ENCODE peak calls at places on chromosomes 7 and 10, in nine cellular contexts. One of them, this sample, is unnamed.

GRCh38 chr10:48307584-48307983 is 1.1 kb downstream of the MAPK8 start:
- DNase-seq in HepG2: no peak
- DNase-seq in dorsolateral prefrontal cortex: no peak
- DNase-seq in PC-9: no peak
- DNase-seq in colonic mucosa: no peak
- DNase-seq in Peyer's patch: no peak
- DNase-seq in hepatocyte: no peak
- DNase-seq in PC-3: no peak
- DNase-seq in thoracic aorta: no peak
- DNase-seq in this sample: no peak

GRCh38 chr10:69180525-69181204 is 631 bp downstream of the SUPV3L1 start:
- DNase-seq in HepG2: no peak
- DNase-seq in dorsolateral prefrontal cortex: no peak
- DNase-seq in PC-9: no peak
- DNase-seq in colonic mucosa: peak; percentile 18
- DNase-seq in Peyer's patch: no peak
- DNase-seq in hepatocyte: peak; percentile 49
- DNase-seq in PC-3: peak; percentile 29
- DNase-seq in thoracic aorta: no peak
- DNase-seq in this sample: peak; percentile 59

GRCh38 chr10:79202188-79203013 is 133.6 kb downstream of the ZMIZ1 start:
- DNase-seq in HepG2: peak; percentile 31
- DNase-seq in dorsolateral prefrontal cortex: no peak
- DNase-seq in PC-9: no peak
- DNase-seq in colonic mucosa: no peak
- DNase-seq in Peyer's patch: no peak
- DNase-seq in hepatocyte: peak; percentile 61
- DNase-seq in PC-3: peak; percentile 89
- DNase-seq in thoracic aorta: no peak
- DNase-seq in this sample: no peak

GRCh38 chr7:106464651-106465050 is 179.9 kb upstream of the NAMPT start:
- DNase-seq in HepG2: no peak
- DNase-seq in dorsolateral prefrontal cortex: no peak
- DNase-seq in PC-9: no peak
- DNase-seq in colonic mucosa: no peak
- DNase-seq in Peyer's patch: no peak
- DNase-seq in hepatocyte: no peak
- DNase-seq in PC-3: no peak
- DNase-seq in thoracic aorta: no peak
- DNase-seq in this sample: no peak

GRCh38 chr7:49976238-49976637 is 116.8 kb downstream of the ZPBP start:
- DNase-seq in HepG2: no peak
- DNase-seq in dorsolateral prefrontal cortex: no peak
- DNase-seq in PC-9: no peak
- DNase-seq in colonic mucosa: no peak
- DNase-seq in Peyer's patch: no peak
- DNase-seq in hepatocyte: no peak
- DNase-seq in PC-3: no peak
- DNase-seq in thoracic aorta: no peak
- DNase-seq in this sample: no peak

GRCh38 chr10:123139521-123140163 is 3.9 kb downstream of the HMX3 start:
- DNase-seq in HepG2: peak; percentile 93
- DNase-seq in dorsolateral prefrontal cortex: no peak
- DNase-seq in PC-9: peak; percentile 43
- DNase-seq in colonic mucosa: peak; percentile 47
- DNase-seq in Peyer's patch: peak; percentile 53
- DNase-seq in hepatocyte: peak; percentile 74
- DNase-seq in PC-3: peak; percentile 59
- DNase-seq in thoracic aorta: no peak
- DNase-seq in this sample: peak; percentile 82

GRCh38 chr7:77788327-77788902 is 9.8 kb downstream of the TMEM60 start:
- DNase-seq in HepG2: no peak
- DNase-seq in dorsolateral prefrontal cortex: no peak
- DNase-seq in PC-9: no peak
- DNase-seq in colonic mucosa: no peak
- DNase-seq in Peyer's patch: no peak
- DNase-seq in hepatocyte: no peak
- DNase-seq in PC-3: no peak
- DNase-seq in thoracic aorta: no peak
- DNase-seq in this sample: no peak

GRCh38 chr10:132992433-132993215 is 50.3 kb upstream of the CFAP46 start:
- DNase-seq in HepG2: no peak
- DNase-seq in dorsolateral prefrontal cortex: no peak
- DNase-seq in PC-9: no peak
- DNase-seq in colonic mucosa: no peak
- DNase-seq in Peyer's patch: no peak
- DNase-seq in hepatocyte: no peak
- DNase-seq in PC-3: no peak
- DNase-seq in thoracic aorta: no peak
- DNase-seq in this sample: no peak

GRCh38 chr7:91661727-91662126 is 218.8 kb downstream of the MTERF1 start:
- DNase-seq in HepG2: no peak
- DNase-seq in dorsolateral prefrontal cortex: no peak
- DNase-seq in PC-9: no peak
- DNase-seq in colonic mucosa: no peak
- DNase-seq in Peyer's patch: no peak
- DNase-seq in hepatocyte: no peak
- DNase-seq in PC-3: no peak
- DNase-seq in thoracic aorta: no peak
- DNase-seq in this sample: no peak

GRCh38 chr10:106795619-106796018 is 368.9 kb downstream of the SORCS1 start:
- DNase-seq in HepG2: peak; percentile 1
- DNase-seq in dorsolateral prefrontal cortex: peak; percentile 52
- DNase-seq in PC-9: no peak
- DNase-seq in colonic mucosa: peak; percentile 22
- DNase-seq in Peyer's patch: no peak
- DNase-seq in hepatocyte: peak; percentile 70
- DNase-seq in PC-3: peak; percentile 37
- DNase-seq in thoracic aorta: no peak
- DNase-seq in this sample: no peak

GRCh38 chr10:48607356-48608278 is 2.7 kb upstream of the ARHGAP22 start:
- DNase-seq in HepG2: no peak
- DNase-seq in dorsolateral prefrontal cortex: no peak
- DNase-seq in PC-9: no peak
- DNase-seq in colonic mucosa: peak; percentile 16
- DNase-seq in Peyer's patch: no peak
- DNase-seq in hepatocyte: no peak
- DNase-seq in PC-3: peak; percentile 55
- DNase-seq in thoracic aorta: no peak
- DNase-seq in this sample: no peak

GRCh38 chr10:34102237-34102673 is 712.8 kb downstream of the PARD3 start:
- DNase-seq in HepG2: no peak
- DNase-seq in dorsolateral prefrontal cortex: peak; percentile 13
- DNase-seq in PC-9: no peak
- DNase-seq in colonic mucosa: peak; percentile 53
- DNase-seq in Peyer's patch: no peak
- DNase-seq in hepatocyte: peak; percentile 37
- DNase-seq in PC-3: no peak
- DNase-seq in thoracic aorta: peak; percentile 29
- DNase-seq in this sample: no peak

GRCh38 chr7:12827920-12828319 is 140.5 kb downstream of the ARL4A start:
- DNase-seq in HepG2: no peak
- DNase-seq in dorsolateral prefrontal cortex: no peak
- DNase-seq in PC-9: no peak
- DNase-seq in colonic mucosa: no peak
- DNase-seq in Peyer's patch: no peak
- DNase-seq in hepatocyte: no peak
- DNase-seq in PC-3: peak; percentile 36
- DNase-seq in thoracic aorta: no peak
- DNase-seq in this sample: no peak

GRCh38 chr10:26000971-26001370 is 66.9 kb downstream of the MYO3A start:
- DNase-seq in HepG2: no peak
- DNase-seq in dorsolateral prefrontal cortex: no peak
- DNase-seq in PC-9: no peak
- DNase-seq in colonic mucosa: no peak
- DNase-seq in Peyer's patch: no peak
- DNase-seq in hepatocyte: no peak
- DNase-seq in PC-3: no peak
- DNase-seq in thoracic aorta: no peak
- DNase-seq in this sample: no peak

DNA sequence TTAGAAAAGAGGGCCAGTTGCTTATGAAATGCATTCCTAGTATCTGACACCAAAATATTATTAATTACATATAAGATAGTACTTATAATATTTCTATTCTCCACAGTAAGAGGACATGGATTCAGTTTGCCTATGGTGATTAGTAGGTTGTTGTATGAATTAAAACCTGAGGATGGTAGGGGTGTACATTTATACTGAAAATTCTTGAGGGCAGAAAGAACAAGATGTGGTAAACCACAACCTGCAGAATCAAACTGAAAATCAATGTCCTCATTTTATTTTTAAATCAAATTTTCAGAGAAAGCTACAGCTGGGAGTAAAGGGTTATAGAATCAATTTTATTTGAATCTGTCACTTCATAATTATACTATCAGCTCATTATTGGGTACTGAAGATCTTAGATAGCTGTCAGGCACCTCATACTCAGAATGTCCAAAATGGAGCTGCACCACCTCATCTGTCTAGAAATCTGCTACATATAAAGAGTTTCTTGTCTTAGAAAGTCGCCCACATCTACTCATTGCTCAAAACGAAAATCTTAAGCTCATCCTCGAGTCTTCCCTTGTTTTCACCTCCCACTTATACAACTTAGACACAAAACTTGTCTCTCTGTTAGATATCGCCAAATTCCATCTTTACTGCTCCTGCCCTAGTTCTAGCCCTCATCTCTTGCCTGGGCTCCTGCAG is 65.4 kb downstream of the MYO3A start:
- DNase-seq in HepG2: no peak
- DNase-seq in dorsolateral prefrontal cortex: no peak
- DNase-seq in PC-9: no peak
- DNase-seq in colonic mucosa: no peak
- DNase-seq in Peyer's patch: no peak
- DNase-seq in hepatocyte: no peak
- DNase-seq in PC-3: no peak
- DNase-seq in thoracic aorta: no peak
- DNase-seq in this sample: no peak
- TF ChIP-seq CTCF in HepG2: no peak
- TF ChIP-seq CTCF in dorsolateral prefrontal cortex: no peak
- TF ChIP-seq CTCF in PC-9: no peak
- TF ChIP-seq CTCF in colonic mucosa: no peak
- TF ChIP-seq CTCF in Peyer's patch: no peak
- TF ChIP-seq CTCF in hepatocyte: no peak
- TF ChIP-seq CTCF in PC-3: no peak
- TF ChIP-seq CTCF in thoracic aorta: no peak
- TF ChIP-seq CTCF in this sample: no peak

GRCh38 chr10:81873932-81874816 is 820 bp upstream of the NRG3 start:
- DNase-seq in HepG2: no peak
- DNase-seq in dorsolateral prefrontal cortex: peak; percentile 66
- DNase-seq in PC-9: no peak
- DNase-seq in colonic mucosa: peak; percentile 20
- DNase-seq in Peyer's patch: peak; percentile 47
- DNase-seq in hepatocyte: peak; percentile 85
- DNase-seq in PC-3: no peak
- DNase-seq in thoracic aorta: no peak
- DNase-seq in this sample: no peak

GRCh38 chr10:81873231-81873931 is 1.6 kb upstream of the NRG3 start:
- DNase-seq in HepG2: no peak
- DNase-seq in dorsolateral prefrontal cortex: no peak
- DNase-seq in PC-9: no peak
- DNase-seq in colonic mucosa: no peak
- DNase-seq in Peyer's patch: no peak
- DNase-seq in hepatocyte: no peak
- DNase-seq in PC-3: no peak
- DNase-seq in thoracic aorta: no peak
- DNase-seq in this sample: no peak

GRCh38 chr10:81876253-81876731 is 1.3 kb downstream of the NRG3 start:
- DNase-seq in HepG2: no peak
- DNase-seq in dorsolateral prefrontal cortex: no peak
- DNase-seq in PC-9: no peak
- DNase-seq in colonic mucosa: no peak
- DNase-seq in Peyer's patch: no peak
- DNase-seq in hepatocyte: peak; percentile 26
- DNase-seq in PC-3: no peak
- DNase-seq in thoracic aorta: no peak
- DNase-seq in this sample: no peak

GRCh38 chr10:81874878-81875679 is at the start of gene NRG3:
- DNase-seq in HepG2: no peak
- DNase-seq in dorsolateral prefrontal cortex: no peak
- DNase-seq in PC-9: no peak
- DNase-seq in colonic mucosa: no peak
- DNase-seq in Peyer's patch: no peak
- DNase-seq in hepatocyte: no peak
- DNase-seq in PC-3: no peak
- DNase-seq in thoracic aorta: no peak
- DNase-seq in this sample: no peak

GRCh38 chr10:81875680-81876252 is 772 bp downstream of the NRG3 start:
- DNase-seq in HepG2: no peak
- DNase-seq in dorsolateral prefrontal cortex: no peak
- DNase-seq in PC-9: no peak
- DNase-seq in colonic mucosa: no peak
- DNase-seq in Peyer's patch: no peak
- DNase-seq in hepatocyte: peak; percentile 5
- DNase-seq in PC-3: no peak
- DNase-seq in thoracic aorta: no peak
- DNase-seq in this sample: no peak
- H3K4me3 ChIP-seq in HepG2: no peak overlapping the region
- H3K4me3 ChIP-seq in dorsolateral prefrontal cortex: peak overlapping the region; percentile 66
- H3K4me3 ChIP-seq in PC-9: no peak overlapping the region
- H3K4me3 ChIP-seq in colonic mucosa: no peak overlapping the region
- H3K4me3 ChIP-seq in Peyer's patch: no peak overlapping the region
- H3K4me3 ChIP-seq in hepatocyte: no peak overlapping the region
- H3K4me3 ChIP-seq in PC-3: no peak overlapping the region
- H3K4me3 ChIP-seq in thoracic aorta: peak overlapping the region; percentile 57
- H3K4me3 ChIP-seq in this sample: no peak overlapping the region

DNA sequence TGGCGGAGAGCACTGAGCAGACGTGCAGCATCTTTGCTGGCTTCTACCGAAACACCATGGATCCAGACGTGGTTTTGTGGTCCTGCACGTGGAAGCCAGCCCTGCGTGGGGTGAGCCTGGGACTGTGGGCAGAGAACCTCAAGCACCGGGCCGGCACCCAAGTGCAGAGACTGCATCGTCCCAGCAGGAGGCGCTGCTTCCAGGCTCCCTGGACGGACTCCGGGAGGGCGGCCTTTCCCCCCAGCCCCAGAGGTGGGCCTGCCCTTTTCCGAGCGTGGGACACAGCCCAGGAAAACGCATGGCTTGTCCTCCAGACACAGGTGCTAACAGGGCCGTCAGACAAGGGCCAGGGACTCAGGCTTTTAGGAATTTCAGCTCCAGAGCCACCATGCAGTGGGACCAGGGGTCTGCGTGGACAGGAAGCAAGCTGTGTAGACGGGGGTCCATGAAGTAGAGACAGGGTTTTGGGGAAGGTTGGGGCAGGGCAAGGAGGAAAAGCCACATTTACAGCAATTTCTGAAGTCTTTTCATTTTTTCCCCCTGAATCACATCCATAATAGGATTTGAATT is 303.9 kb downstream of the WDR37 start:
- DNase-seq in HepG2: no peak
- DNase-seq in dorsolateral prefrontal cortex: no peak
- DNase-seq in PC-9: no peak
- DNase-seq in colonic mucosa: no peak
- DNase-seq in Peyer's patch: no peak
- DNase-seq in hepatocyte: no peak
- DNase-seq in PC-3: no peak
- DNase-seq in thoracic aorta: no peak
- DNase-seq in this sample: no peak
- TF ChIP-seq CTCF in HepG2: peak; percentile 53
- TF ChIP-seq CTCF in dorsolateral prefrontal cortex: no peak
- TF ChIP-seq CTCF in PC-9: peak; percentile 22
- TF ChIP-seq CTCF in colonic mucosa: no peak
- TF ChIP-seq CTCF in Peyer's patch: no peak
- TF ChIP-seq CTCF in hepatocyte: peak; percentile 19
- TF ChIP-seq CTCF in PC-3: peak; percentile 26
- TF ChIP-seq CTCF in thoracic aorta: no peak
- TF ChIP-seq CTCF in this sample: peak; percentile 51

GRCh38 chr10:110569736-110570135 is 2.2 kb downstream of the SMC3 start:
- DNase-seq in HepG2: peak; percentile 89
- DNase-seq in dorsolateral prefrontal cortex: no peak
- DNase-seq in PC-9: no peak
- DNase-seq in colonic mucosa: no peak
- DNase-seq in Peyer's patch: no peak
- DNase-seq in hepatocyte: peak; percentile 27
- DNase-seq in PC-3: no peak
- DNase-seq in thoracic aorta: no peak
- DNase-seq in this sample: peak; percentile 34
- H3K4me3 ChIP-seq in HepG2: peak overlapping the region; percentile 84
- H3K4me3 ChIP-seq in dorsolateral prefrontal cortex: peak overlapping the region; percentile 15
- H3K4me3 ChIP-seq in PC-9: no peak overlapping the region
- H3K4me3 ChIP-seq in colonic mucosa: no peak overlapping the region
- H3K4me3 ChIP-seq in Peyer's patch: no peak overlapping the region
- H3K4me3 ChIP-seq in hepatocyte: no peak overlapping the region
- H3K4me3 ChIP-seq in PC-3: peak overlapping the region; percentile 91
- H3K4me3 ChIP-seq in thoracic aorta: no peak overlapping the region
- H3K4me3 ChIP-seq in this sample: no peak overlapping the region